ENCODE peak calls at places on chromosomes 3 and 15, in five cellular contexts. One of them, this sample, is unnamed.

GRCh38 chr3:9808345-9809037 is 1.6 kb upstream of the TTLL3 start:
- DNase-seq in astrocyte of the spinal cord: no peak
- DNase-seq in tibial artery: no peak
- DNase-seq in activated gamma-delta T cell treated with Interleukin-2 at 50 U/mL for 16 hours: peak; percentile 51
- DNase-seq in stimulated activated CD8-positive, alpha-beta memory T cell treated with anti-CD3 and anti-CD28 coated beads, Interleukin-15, amount 100 ng/mL, for 48 hours: no peak
- DNase-seq in this sample: peak; percentile 55

GRCh38 chr3:99960941-99961340 is 143.3 kb downstream of the CMSS1 start:
- DNase-seq in astrocyte of the spinal cord: no peak
- DNase-seq in stimulated activated CD8-positive, alpha-beta memory T cell treated with anti-CD3 and anti-CD28 coated beads, Interleukin-15, amount 100 ng/mL, for 48 hours: no peak
- DNase-seq in tibial artery: no peak
- DNase-seq in activated gamma-delta T cell treated with Interleukin-2 at 50 U/mL for 16 hours: no peak
- DNase-seq in this sample: no peak

GRCh38 chr3:169147246-169148008 is 516.1 kb downstream of the MECOM start:
- DNase-seq in activated gamma-delta T cell treated with Interleukin-2 at 50 U/mL for 16 hours: no peak
- DNase-seq in tibial artery: peak; percentile 27
- DNase-seq in astrocyte of the spinal cord: peak; percentile 76
- DNase-seq in stimulated activated CD8-positive, alpha-beta memory T cell treated with anti-CD3 and anti-CD28 coated beads, Interleukin-15, amount 100 ng/mL, for 48 hours: no peak
- DNase-seq in this sample: peak; percentile 8

GRCh38 chr15:33846862-33847261 is 121.4 kb upstream of the CHRM5 start:
- DNase-seq in tibial artery: no peak
- DNase-seq in activated gamma-delta T cell treated with Interleukin-2 at 50 U/mL for 16 hours: no peak
- DNase-seq in stimulated activated CD8-positive, alpha-beta memory T cell treated with anti-CD3 and anti-CD28 coated beads, Interleukin-15, amount 100 ng/mL, for 48 hours: no peak
- DNase-seq in astrocyte of the spinal cord: no peak
- DNase-seq in this sample: no peak

GRCh38 chr3:78647735-78648134 is 1120.1 kb downstream of the ROBO1 start:
- DNase-seq in activated gamma-delta T cell treated with Interleukin-2 at 50 U/mL for 16 hours: no peak
- DNase-seq in astrocyte of the spinal cord: no peak
- DNase-seq in tibial artery: no peak
- DNase-seq in stimulated activated CD8-positive, alpha-beta memory T cell treated with anti-CD3 and anti-CD28 coated beads, Interleukin-15, amount 100 ng/mL, for 48 hours: no peak
- DNase-seq in this sample: no peak

GRCh38 chr3:13513913-13514517 is 33.9 kb downstream of the HDAC11 start:
- DNase-seq in astrocyte of the spinal cord: no peak
- DNase-seq in stimulated activated CD8-positive, alpha-beta memory T cell treated with anti-CD3 and anti-CD28 coated beads, Interleukin-15, amount 100 ng/mL, for 48 hours: no peak
- DNase-seq in activated gamma-delta T cell treated with Interleukin-2 at 50 U/mL for 16 hours: no peak
- DNase-seq in tibial artery: no peak
- DNase-seq in this sample: no peak

GRCh38 chr3:64687781-64688515 is at the start of gene ADAMTS9:
- DNase-seq in stimulated activated CD8-positive, alpha-beta memory T cell treated with anti-CD3 and anti-CD28 coated beads, Interleukin-15, amount 100 ng/mL, for 48 hours: no peak
- DNase-seq in activated gamma-delta T cell treated with Interleukin-2 at 50 U/mL for 16 hours: no peak
- DNase-seq in astrocyte of the spinal cord: peak; percentile 64
- DNase-seq in tibial artery: peak; percentile 60
- DNase-seq in this sample: peak; percentile 37

GRCh38 chr3:11845661-11846060 is 1.0 kb downstream of the TAMM41 start:
- DNase-seq in astrocyte of the spinal cord: no peak
- DNase-seq in activated gamma-delta T cell treated with Interleukin-2 at 50 U/mL for 16 hours: no peak
- DNase-seq in tibial artery: no peak
- DNase-seq in stimulated activated CD8-positive, alpha-beta memory T cell treated with anti-CD3 and anti-CD28 coated beads, Interleukin-15, amount 100 ng/mL, for 48 hours: no peak
- DNase-seq in this sample: no peak

GRCh38 chr15:31435891-31436628 is 109.4 kb downstream of the KLF13 start:
- DNase-seq in activated gamma-delta T cell treated with Interleukin-2 at 50 U/mL for 16 hours: no peak
- DNase-seq in stimulated activated CD8-positive, alpha-beta memory T cell treated with anti-CD3 and anti-CD28 coated beads, Interleukin-15, amount 100 ng/mL, for 48 hours: peak; percentile 40
- DNase-seq in astrocyte of the spinal cord: no peak
- DNase-seq in tibial artery: peak; percentile 75
- DNase-seq in this sample: no peak

GRCh38 chr15:31065824-31066223 is 35.7 kb downstream of the TRPM1 start:
- DNase-seq in activated gamma-delta T cell treated with Interleukin-2 at 50 U/mL for 16 hours: no peak
- DNase-seq in tibial artery: no peak
- DNase-seq in astrocyte of the spinal cord: no peak
- DNase-seq in stimulated activated CD8-positive, alpha-beta memory T cell treated with anti-CD3 and anti-CD28 coated beads, Interleukin-15, amount 100 ng/mL, for 48 hours: no peak
- DNase-seq in this sample: no peak

GRCh38 chr15:61227269-61228024 is 1.7 kb downstream of the RORA start:
- DNase-seq in activated gamma-delta T cell treated with Interleukin-2 at 50 U/mL for 16 hours: no peak
- DNase-seq in stimulated activated CD8-positive, alpha-beta memory T cell treated with anti-CD3 and anti-CD28 coated beads, Interleukin-15, amount 100 ng/mL, for 48 hours: no peak
- DNase-seq in tibial artery: no peak
- DNase-seq in astrocyte of the spinal cord: peak; percentile 66
- DNase-seq in this sample: no peak

GRCh38 chr15:68550498-68551295 is 28.1 kb upstream of the CORO2B start:
- DNase-seq in stimulated activated CD8-positive, alpha-beta memory T cell treated with anti-CD3 and anti-CD28 coated beads, Interleukin-15, amount 100 ng/mL, for 48 hours: peak; percentile 40
- DNase-seq in activated gamma-delta T cell treated with Interleukin-2 at 50 U/mL for 16 hours: peak; percentile 79
- DNase-seq in astrocyte of the spinal cord: peak; percentile 39
- DNase-seq in tibial artery: peak; percentile 81
- DNase-seq in this sample: peak; percentile 39

GRCh38 chr3:173745952-173746682 is 348.6 kb downstream of the NLGN1 start:
- DNase-seq in stimulated activated CD8-positive, alpha-beta memory T cell treated with anti-CD3 and anti-CD28 coated beads, Interleukin-15, amount 100 ng/mL, for 48 hours: no peak
- DNase-seq in astrocyte of the spinal cord: peak; percentile 43
- DNase-seq in tibial artery: no peak
- DNase-seq in activated gamma-delta T cell treated with Interleukin-2 at 50 U/mL for 16 hours: no peak
- DNase-seq in this sample: no peak

GRCh38 chr15:22889146-22889818 is 50.8 kb downstream of the NIPA2 start:
- DNase-seq in tibial artery: no peak
- DNase-seq in stimulated activated CD8-positive, alpha-beta memory T cell treated with anti-CD3 and anti-CD28 coated beads, Interleukin-15, amount 100 ng/mL, for 48 hours: no peak
- DNase-seq in astrocyte of the spinal cord: no peak
- DNase-seq in activated gamma-delta T cell treated with Interleukin-2 at 50 U/mL for 16 hours: no peak
- DNase-seq in this sample: no peak

GRCh38 chr3:40518848-40519247 is 5.9 kb upstream of the ZNF621 start:
- DNase-seq in stimulated activated CD8-positive, alpha-beta memory T cell treated with anti-CD3 and anti-CD28 coated beads, Interleukin-15, amount 100 ng/mL, for 48 hours: no peak
- DNase-seq in activated gamma-delta T cell treated with Interleukin-2 at 50 U/mL for 16 hours: no peak
- DNase-seq in astrocyte of the spinal cord: no peak
- DNase-seq in tibial artery: no peak
- DNase-seq in this sample: no peak

GRCh38 chr3:58994746-58995330 is 55.0 kb downstream of the CFAP20DC start:
- DNase-seq in astrocyte of the spinal cord: peak; percentile 72
- DNase-seq in activated gamma-delta T cell treated with Interleukin-2 at 50 U/mL for 16 hours: no peak
- DNase-seq in stimulated activated CD8-positive, alpha-beta memory T cell treated with anti-CD3 and anti-CD28 coated beads, Interleukin-15, amount 100 ng/mL, for 48 hours: no peak
- DNase-seq in tibial artery: no peak
- DNase-seq in this sample: no peak

GRCh38 chr15:100247228-100248225 is 94.2 kb downstream of the ADAMTS17 start:
- DNase-seq in activated gamma-delta T cell treated with Interleukin-2 at 50 U/mL for 16 hours: no peak
- DNase-seq in astrocyte of the spinal cord: no peak
- DNase-seq in tibial artery: no peak
- DNase-seq in stimulated activated CD8-positive, alpha-beta memory T cell treated with anti-CD3 and anti-CD28 coated beads, Interleukin-15, amount 100 ng/mL, for 48 hours: no peak
- DNase-seq in this sample: no peak

GRCh38 chr15:72782993-72783562 is 480 bp downstream of the ADPGK start:
- DNase-seq in tibial artery: peak; percentile 38
- DNase-seq in activated gamma-delta T cell treated with Interleukin-2 at 50 U/mL for 16 hours: no peak
- DNase-seq in stimulated activated CD8-positive, alpha-beta memory T cell treated with anti-CD3 and anti-CD28 coated beads, Interleukin-15, amount 100 ng/mL, for 48 hours: no peak
- DNase-seq in astrocyte of the spinal cord: no peak
- DNase-seq in this sample: peak; percentile 11

GRCh38 chr3:66431494-66431893 is 69.3 kb downstream of the LRIG1 start:
- DNase-seq in astrocyte of the spinal cord: peak; percentile 81
- DNase-seq in stimulated activated CD8-positive, alpha-beta memory T cell treated with anti-CD3 and anti-CD28 coated beads, Interleukin-15, amount 100 ng/mL, for 48 hours: no peak
- DNase-seq in activated gamma-delta T cell treated with Interleukin-2 at 50 U/mL for 16 hours: no peak
- DNase-seq in tibial artery: no peak
- DNase-seq in this sample: peak; percentile 46

GRCh38 chr3:79973917-79974595 is 206.3 kb upstream of the ROBO1 start:
- DNase-seq in astrocyte of the spinal cord: peak; percentile 54
- DNase-seq in tibial artery: no peak
- DNase-seq in activated gamma-delta T cell treated with Interleukin-2 at 50 U/mL for 16 hours: no peak
- DNase-seq in stimulated activated CD8-positive, alpha-beta memory T cell treated with anti-CD3 and anti-CD28 coated beads, Interleukin-15, amount 100 ng/mL, for 48 hours: no peak
- DNase-seq in this sample: no peak

GRCh38 chr15:31306426-31307269 is 20.0 kb upstream of the KLF13 start:
- DNase-seq in activated gamma-delta T cell treated with Interleukin-2 at 50 U/mL for 16 hours: no peak
- DNase-seq in stimulated activated CD8-positive, alpha-beta memory T cell treated with anti-CD3 and anti-CD28 coated beads, Interleukin-15, amount 100 ng/mL, for 48 hours: no peak
- DNase-seq in tibial artery: no peak
- DNase-seq in astrocyte of the spinal cord: peak; percentile 38
- DNase-seq in this sample: peak; percentile 10

GRCh38 chr15:44087578-44088190 is 107.4 kb downstream of the FRMD5 start:
- DNase-seq in astrocyte of the spinal cord: peak; percentile 88
- DNase-seq in stimulated activated CD8-positive, alpha-beta memory T cell treated with anti-CD3 and anti-CD28 coated beads, Interleukin-15, amount 100 ng/mL, for 48 hours: no peak
- DNase-seq in activated gamma-delta T cell treated with Interleukin-2 at 50 U/mL for 16 hours: no peak
- DNase-seq in tibial artery: no peak
- DNase-seq in this sample: no peak